ENCODE peak calls at places on chromosomes 1 and 21, in four cellular contexts. One of them, this sample, is unnamed.

GRCh38 chr1:12448746-12449177 is 169.2 kb downstream of the DHRS3 start:
- DNase-seq in GM12878: no peak
- DNase-seq in K562: peak
- DNase-seq in GM12891: no peak
- DNase-seq in this sample: no peak

GRCh38 chr21:36508948-36509347 is 29.0 kb upstream of the CLDN14 start:
- DNase-seq in GM12891: no peak
- DNase-seq in K562: no peak
- DNase-seq in GM12878: no peak
- DNase-seq in this sample: no peak

GRCh38 chr1:45348966-45349677 is 8.9 kb upstream of the MUTYH start:
- DNase-seq in K562: no peak
- DNase-seq in GM12891: no peak
- DNase-seq in GM12878: no peak
- DNase-seq in this sample: no peak

GRCh38 chr1:109466440-109467300 is at the start of gene SYPL2:
- DNase-seq in GM12891: no peak
- DNase-seq in GM12878: no peak
- DNase-seq in K562: peak
- DNase-seq in this sample: no peak

GRCh38 chr1:162349635-162350330 is 26.9 kb downstream of the SPATA46 start:
- DNase-seq in GM12878: no peak
- DNase-seq in K562: peak
- DNase-seq in GM12891: no peak
- DNase-seq in this sample: no peak

GRCh38 chr1:2255420-2256369 is 27.6 kb downstream of the SKI start:
- DNase-seq in K562: no peak
- DNase-seq in GM12891: no peak
- DNase-seq in GM12878: peak
- DNase-seq in this sample: peak

GRCh38 chr1:156926175-156926574 is 5.7 kb downstream of the LRRC71 start:
- DNase-seq in GM12878: no peak
- DNase-seq in GM12891: no peak
- DNase-seq in K562: peak
- DNase-seq in this sample: peak

GRCh38 chr1:213970193-213970592 is 17.6 kb upstream of the PROX1 start:
- DNase-seq in K562: no peak
- DNase-seq in GM12891: no peak
- DNase-seq in GM12878: no peak
- DNase-seq in this sample: no peak

DNA sequence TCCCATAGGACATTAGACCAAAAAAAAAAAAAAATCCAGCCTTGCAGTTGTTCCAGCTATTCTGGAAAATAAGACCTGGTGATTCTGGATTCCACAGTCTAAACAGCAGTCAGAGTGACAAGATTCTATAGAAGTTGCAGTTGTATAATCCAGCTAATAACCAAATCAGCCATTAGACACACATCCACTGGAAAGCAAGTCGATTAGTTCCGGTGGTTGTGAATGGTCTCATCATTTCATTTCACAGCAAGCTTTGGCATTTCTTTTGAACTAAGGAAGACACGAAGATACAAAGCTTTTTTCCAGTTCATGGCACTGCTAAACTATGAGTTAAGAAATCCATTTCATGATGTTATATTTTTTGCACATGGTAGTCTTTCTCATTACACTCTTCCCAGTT is 54.4 kb upstream of the FAM89A start:
- DNase-seq in GM12891: no peak
- DNase-seq in GM12878: no peak
- DNase-seq in K562: no peak
- DNase-seq in this sample: no peak
- TF ChIP-seq SPI1 in GM12891: no peak
- TF ChIP-seq SPI1 in GM12878: no peak
- TF ChIP-seq SPI1 in K562: no peak
- TF ChIP-seq SPI1 in this sample: no peak

DNA sequence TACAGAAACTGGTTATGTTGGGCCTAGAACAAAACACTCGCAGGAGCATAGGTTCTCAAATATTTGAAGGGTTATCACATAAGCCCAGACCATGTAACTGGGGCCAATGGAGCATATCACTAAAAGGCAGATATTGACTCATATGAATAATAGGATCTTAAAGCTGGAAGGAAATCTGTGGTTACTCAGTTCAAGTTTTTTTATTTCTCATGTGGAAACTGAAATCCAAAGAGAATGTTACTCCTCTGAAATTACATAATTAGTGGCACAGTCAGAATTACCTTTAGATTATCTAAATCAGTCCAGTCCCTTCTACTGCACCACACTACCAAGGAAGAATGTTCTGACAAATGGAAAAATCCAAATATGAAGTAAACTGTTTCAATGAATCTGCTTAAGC is 12.0 kb downstream of the SLAMF8 start:
- DNase-seq in K562: no peak
- DNase-seq in GM12878: peak
- DNase-seq in GM12891: no peak
- DNase-seq in this sample: no peak
- TF ChIP-seq SPI1 in K562: no peak
- TF ChIP-seq SPI1 in GM12878: peak
- TF ChIP-seq SPI1 in GM12891: peak
- TF ChIP-seq SPI1 in this sample: no peak

DNA sequence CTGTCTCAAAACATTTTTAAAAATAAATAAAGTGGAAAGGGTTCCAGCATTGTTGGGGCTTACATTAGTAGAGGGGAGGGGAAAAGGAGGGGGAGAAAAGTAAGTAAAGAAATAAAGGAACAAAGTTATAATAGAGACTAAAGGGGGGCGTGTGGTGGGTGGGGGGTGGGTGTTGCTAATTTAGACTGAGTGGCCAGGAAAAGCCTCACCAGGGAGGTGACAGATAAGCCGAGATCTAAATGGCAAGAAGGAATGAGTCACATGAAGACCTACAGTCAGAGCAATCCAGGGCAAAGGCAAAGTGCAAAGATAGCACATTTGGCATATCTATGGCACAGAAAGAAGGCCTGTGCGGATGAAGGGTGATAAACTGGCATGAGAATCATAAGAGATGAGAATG is 7.5 kb downstream of the MPL start:
- DNase-seq in GM12878: no peak
- DNase-seq in K562: peak
- DNase-seq in GM12891: no peak
- DNase-seq in this sample: no peak
- TF ChIP-seq SPI1 in GM12878: no peak
- TF ChIP-seq SPI1 in K562: no peak
- TF ChIP-seq SPI1 in GM12891: no peak
- TF ChIP-seq SPI1 in this sample: no peak

GRCh38 chr1:85200367-85200869 is 398 bp downstream of the SYDE2 start:
- DNase-seq in K562: no peak
- DNase-seq in GM12878: no peak
- DNase-seq in GM12891: peak
- DNase-seq in this sample: no peak
- TF ChIP-seq SPI1 in K562: no peak
- TF ChIP-seq SPI1 in GM12878: no peak
- TF ChIP-seq SPI1 in GM12891: no peak
- TF ChIP-seq SPI1 in this sample: no peak

GRCh38 chr1:36134031-36134430 is 9.0 kb upstream of the COL8A2 start:
- DNase-seq in GM12878: no peak
- DNase-seq in GM12891: no peak
- DNase-seq in K562: no peak
- DNase-seq in this sample: no peak

GRCh38 chr1:36134805-36135339 is 9.8 kb upstream of the COL8A2 start:
- DNase-seq in K562: peak
- DNase-seq in GM12878: no peak
- DNase-seq in GM12891: no peak
- DNase-seq in this sample: peak

GRCh38 chr1:36136535-36136934 is 11.5 kb upstream of the COL8A2 start:
- DNase-seq in K562: no peak
- DNase-seq in GM12891: no peak
- DNase-seq in GM12878: no peak
- DNase-seq in this sample: no peak

GRCh38 chr1:36132029-36132428 is 7.0 kb upstream of the COL8A2 start:
- DNase-seq in GM12891: no peak
- DNase-seq in K562: no peak
- DNase-seq in GM12878: no peak
- DNase-seq in this sample: no peak

GRCh38 chr1:36133484-36133883 is 8.5 kb upstream of the COL8A2 start:
- DNase-seq in GM12891: no peak
- DNase-seq in K562: no peak
- DNase-seq in GM12878: no peak
- DNase-seq in this sample: no peak
- TF ChIP-seq SPI1 in GM12891: no peak
- TF ChIP-seq SPI1 in K562: no peak
- TF ChIP-seq SPI1 in GM12878: no peak
- TF ChIP-seq SPI1 in this sample: no peak

This sample was measured in HL-60.